ENCODE peak calls at places on chromosomes 6 and 20, in ten cellular contexts. One of them, this sample, is unnamed.
A peak's percentile ranks its signal among the peaks of the same experiment; 100 is the strongest.

GRCh38 chr20:62171245-62171644 is 11.6 kb upstream of the MTG2 start:
- DNase-seq in stimulated activated naive CD8-positive, alpha-beta T cell treated with anti-CD3 and anti-CD28 coated beads, Interleukin-15, Interleukin-2, amounts not matched to agents 100 U/mL and 50 U/mL, for 24 hours: no peak
- DNase-seq in naive thymus-derived CD4-positive, alpha-beta T cell: no peak
- DNase-seq in HT-29: no peak
- DNase-seq in CD14-positive monocyte: no peak
- DNase-seq in CD4-positive, CD25-positive, alpha-beta regulatory T cell: no peak
- DNase-seq in activated T-cell treated with anti-CD3 and anti-CD28 coated beads for 1 hour: no peak
- DNase-seq in SW480: no peak
- DNase-seq in NCI-H2171 treated with DMSO at 0.1 percent for 48 hours: no peak
- DNase-seq in stimulated activated CD4-positive, alpha-beta T cell treated with anti-CD3 and anti-CD28 coated beads, Interleukin-4, amount 100 ng/mL, for 4 hours: no peak
- DNase-seq in this sample: no peak

GRCh38 chr6:150152891-150153876 is 10.3 kb downstream of the PPP1R14C start:
- DNase-seq in stimulated activated CD4-positive, alpha-beta T cell treated with anti-CD3 and anti-CD28 coated beads, Interleukin-4, amount 100 ng/mL, for 4 hours: no peak
- DNase-seq in CD4-positive, CD25-positive, alpha-beta regulatory T cell: no peak
- DNase-seq in HT-29: no peak
- DNase-seq in stimulated activated naive CD8-positive, alpha-beta T cell treated with anti-CD3 and anti-CD28 coated beads, Interleukin-15, Interleukin-2, amounts not matched to agents 100 U/mL and 50 U/mL, for 24 hours: no peak
- DNase-seq in NCI-H2171 treated with DMSO at 0.1 percent for 48 hours: no peak
- DNase-seq in CD14-positive monocyte: no peak
- DNase-seq in activated T-cell treated with anti-CD3 and anti-CD28 coated beads for 1 hour: no peak
- DNase-seq in SW480: no peak
- DNase-seq in naive thymus-derived CD4-positive, alpha-beta T cell: no peak
- DNase-seq in this sample: no peak

GRCh38 chr6:56595490-56596122 is 47.1 kb downstream of the DST start:
- DNase-seq in activated T-cell treated with anti-CD3 and anti-CD28 coated beads for 1 hour: peak; percentile 11
- DNase-seq in HT-29: peak; percentile 85
- DNase-seq in stimulated activated CD4-positive, alpha-beta T cell treated with anti-CD3 and anti-CD28 coated beads, Interleukin-4, amount 100 ng/mL, for 4 hours: peak; percentile 33
- DNase-seq in CD14-positive monocyte: peak; percentile 59
- DNase-seq in SW480: peak; percentile 43
- DNase-seq in stimulated activated naive CD8-positive, alpha-beta T cell treated with anti-CD3 and anti-CD28 coated beads, Interleukin-15, Interleukin-2, amounts not matched to agents 100 U/mL and 50 U/mL, for 24 hours: peak; percentile 26
- DNase-seq in NCI-H2171 treated with DMSO at 0.1 percent for 48 hours: peak; percentile 36
- DNase-seq in CD4-positive, CD25-positive, alpha-beta regulatory T cell: peak; percentile 70
- DNase-seq in naive thymus-derived CD4-positive, alpha-beta T cell: peak; percentile 37
- DNase-seq in this sample: no peak

GRCh38 chr6:53496100-53496499 is 48.8 kb downstream of the GCLC start:
- DNase-seq in stimulated activated naive CD8-positive, alpha-beta T cell treated with anti-CD3 and anti-CD28 coated beads, Interleukin-15, Interleukin-2, amounts not matched to agents 100 U/mL and 50 U/mL, for 24 hours: no peak
- DNase-seq in activated T-cell treated with anti-CD3 and anti-CD28 coated beads for 1 hour: no peak
- DNase-seq in CD4-positive, CD25-positive, alpha-beta regulatory T cell: no peak
- DNase-seq in SW480: no peak
- DNase-seq in naive thymus-derived CD4-positive, alpha-beta T cell: no peak
- DNase-seq in NCI-H2171 treated with DMSO at 0.1 percent for 48 hours: no peak
- DNase-seq in HT-29: no peak
- DNase-seq in CD14-positive monocyte: no peak
- DNase-seq in stimulated activated CD4-positive, alpha-beta T cell treated with anti-CD3 and anti-CD28 coated beads, Interleukin-4, amount 100 ng/mL, for 4 hours: no peak
- DNase-seq in this sample: no peak

GRCh38 chr20:46520976-46521579 is 7.7 kb upstream of the ZNF334 start:
- DNase-seq in stimulated activated CD4-positive, alpha-beta T cell treated with anti-CD3 and anti-CD28 coated beads, Interleukin-4, amount 100 ng/mL, for 4 hours: peak; percentile 18
- DNase-seq in naive thymus-derived CD4-positive, alpha-beta T cell: no peak
- DNase-seq in CD4-positive, CD25-positive, alpha-beta regulatory T cell: peak; percentile 55
- DNase-seq in stimulated activated naive CD8-positive, alpha-beta T cell treated with anti-CD3 and anti-CD28 coated beads, Interleukin-15, Interleukin-2, amounts not matched to agents 100 U/mL and 50 U/mL, for 24 hours: peak; percentile 43
- DNase-seq in HT-29: peak; percentile 83
- DNase-seq in activated T-cell treated with anti-CD3 and anti-CD28 coated beads for 1 hour: peak; percentile 7
- DNase-seq in SW480: peak; percentile 73
- DNase-seq in NCI-H2171 treated with DMSO at 0.1 percent for 48 hours: peak; percentile 74
- DNase-seq in CD14-positive monocyte: peak; percentile 53
- DNase-seq in this sample: peak; percentile 24

GRCh38 chr6:51268666-51269065 is 450.0 kb downstream of the TFAP2B start:
- DNase-seq in stimulated activated naive CD8-positive, alpha-beta T cell treated with anti-CD3 and anti-CD28 coated beads, Interleukin-15, Interleukin-2, amounts not matched to agents 100 U/mL and 50 U/mL, for 24 hours: no peak
- DNase-seq in CD14-positive monocyte: no peak
- DNase-seq in stimulated activated CD4-positive, alpha-beta T cell treated with anti-CD3 and anti-CD28 coated beads, Interleukin-4, amount 100 ng/mL, for 4 hours: no peak
- DNase-seq in naive thymus-derived CD4-positive, alpha-beta T cell: no peak
- DNase-seq in CD4-positive, CD25-positive, alpha-beta regulatory T cell: no peak
- DNase-seq in SW480: no peak
- DNase-seq in activated T-cell treated with anti-CD3 and anti-CD28 coated beads for 1 hour: no peak
- DNase-seq in NCI-H2171 treated with DMSO at 0.1 percent for 48 hours: no peak
- DNase-seq in HT-29: no peak
- DNase-seq in this sample: no peak

GRCh38 chr20:57651977-57652864 is 32.0 kb upstream of the ZBP1 start:
- DNase-seq in naive thymus-derived CD4-positive, alpha-beta T cell: no peak
- DNase-seq in NCI-H2171 treated with DMSO at 0.1 percent for 48 hours: peak; percentile 88
- DNase-seq in stimulated activated naive CD8-positive, alpha-beta T cell treated with anti-CD3 and anti-CD28 coated beads, Interleukin-15, Interleukin-2, amounts not matched to agents 100 U/mL and 50 U/mL, for 24 hours: no peak
- DNase-seq in HT-29: no peak
- DNase-seq in CD4-positive, CD25-positive, alpha-beta regulatory T cell: no peak
- DNase-seq in CD14-positive monocyte: no peak
- DNase-seq in stimulated activated CD4-positive, alpha-beta T cell treated with anti-CD3 and anti-CD28 coated beads, Interleukin-4, amount 100 ng/mL, for 4 hours: no peak
- DNase-seq in SW480: no peak
- DNase-seq in activated T-cell treated with anti-CD3 and anti-CD28 coated beads for 1 hour: no peak
- DNase-seq in this sample: no peak

GRCh38 chr20:5680227-5680626 is 70.0 kb upstream of the SHLD1 start:
- DNase-seq in naive thymus-derived CD4-positive, alpha-beta T cell: no peak
- DNase-seq in SW480: no peak
- DNase-seq in activated T-cell treated with anti-CD3 and anti-CD28 coated beads for 1 hour: no peak
- DNase-seq in HT-29: no peak
- DNase-seq in stimulated activated naive CD8-positive, alpha-beta T cell treated with anti-CD3 and anti-CD28 coated beads, Interleukin-15, Interleukin-2, amounts not matched to agents 100 U/mL and 50 U/mL, for 24 hours: no peak
- DNase-seq in CD14-positive monocyte: no peak
- DNase-seq in stimulated activated CD4-positive, alpha-beta T cell treated with anti-CD3 and anti-CD28 coated beads, Interleukin-4, amount 100 ng/mL, for 4 hours: no peak
- DNase-seq in NCI-H2171 treated with DMSO at 0.1 percent for 48 hours: no peak
- DNase-seq in CD4-positive, CD25-positive, alpha-beta regulatory T cell: no peak
- DNase-seq in this sample: no peak

GRCh38 chr6:43334466-43335095 is 26.0 kb upstream of the CRIP3 start:
- DNase-seq in stimulated activated naive CD8-positive, alpha-beta T cell treated with anti-CD3 and anti-CD28 coated beads, Interleukin-15, Interleukin-2, amounts not matched to agents 100 U/mL and 50 U/mL, for 24 hours: no peak
- DNase-seq in activated T-cell treated with anti-CD3 and anti-CD28 coated beads for 1 hour: no peak
- DNase-seq in HT-29: peak; percentile 82
- DNase-seq in CD4-positive, CD25-positive, alpha-beta regulatory T cell: peak; percentile 18
- DNase-seq in SW480: peak; percentile 45
- DNase-seq in naive thymus-derived CD4-positive, alpha-beta T cell: no peak
- DNase-seq in CD14-positive monocyte: no peak
- DNase-seq in NCI-H2171 treated with DMSO at 0.1 percent for 48 hours: peak; percentile 74
- DNase-seq in stimulated activated CD4-positive, alpha-beta T cell treated with anti-CD3 and anti-CD28 coated beads, Interleukin-4, amount 100 ng/mL, for 4 hours: no peak
- DNase-seq in this sample: no peak

GRCh38 chr6:142871910-142872331 is 73.1 kb downstream of the HIVEP2 start:
- DNase-seq in CD4-positive, CD25-positive, alpha-beta regulatory T cell: peak; percentile 78
- DNase-seq in naive thymus-derived CD4-positive, alpha-beta T cell: peak; percentile 42
- DNase-seq in NCI-H2171 treated with DMSO at 0.1 percent for 48 hours: no peak
- DNase-seq in SW480: peak; percentile 69
- DNase-seq in stimulated activated naive CD8-positive, alpha-beta T cell treated with anti-CD3 and anti-CD28 coated beads, Interleukin-15, Interleukin-2, amounts not matched to agents 100 U/mL and 50 U/mL, for 24 hours: peak; percentile 53
- DNase-seq in CD14-positive monocyte: peak; percentile 59
- DNase-seq in stimulated activated CD4-positive, alpha-beta T cell treated with anti-CD3 and anti-CD28 coated beads, Interleukin-4, amount 100 ng/mL, for 4 hours: no peak
- DNase-seq in HT-29: peak; percentile 87
- DNase-seq in activated T-cell treated with anti-CD3 and anti-CD28 coated beads for 1 hour: no peak
- DNase-seq in this sample: no peak

GRCh38 chr6:111427341-111428116 is 55.5 kb downstream of the REV3L start:
- DNase-seq in activated T-cell treated with anti-CD3 and anti-CD28 coated beads for 1 hour: no peak
- DNase-seq in stimulated activated CD4-positive, alpha-beta T cell treated with anti-CD3 and anti-CD28 coated beads, Interleukin-4, amount 100 ng/mL, for 4 hours: no peak
- DNase-seq in CD14-positive monocyte: peak; percentile 52
- DNase-seq in HT-29: peak; percentile 12
- DNase-seq in naive thymus-derived CD4-positive, alpha-beta T cell: no peak
- DNase-seq in stimulated activated naive CD8-positive, alpha-beta T cell treated with anti-CD3 and anti-CD28 coated beads, Interleukin-15, Interleukin-2, amounts not matched to agents 100 U/mL and 50 U/mL, for 24 hours: peak; percentile 14
- DNase-seq in NCI-H2171 treated with DMSO at 0.1 percent for 48 hours: no peak
- DNase-seq in CD4-positive, CD25-positive, alpha-beta regulatory T cell: peak; percentile 60
- DNase-seq in SW480: peak; percentile 57
- DNase-seq in this sample: no peak

GRCh38 chr20:50588034-50588736 is 78.0 kb downstream of the PTPN1 start:
- DNase-seq in stimulated activated naive CD8-positive, alpha-beta T cell treated with anti-CD3 and anti-CD28 coated beads, Interleukin-15, Interleukin-2, amounts not matched to agents 100 U/mL and 50 U/mL, for 24 hours: peak; percentile 88
- DNase-seq in SW480: peak; percentile 64
- DNase-seq in stimulated activated CD4-positive, alpha-beta T cell treated with anti-CD3 and anti-CD28 coated beads, Interleukin-4, amount 100 ng/mL, for 4 hours: peak; percentile 75
- DNase-seq in CD4-positive, CD25-positive, alpha-beta regulatory T cell: peak; percentile 60
- DNase-seq in NCI-H2171 treated with DMSO at 0.1 percent for 48 hours: peak; percentile 49
- DNase-seq in CD14-positive monocyte: peak; percentile 63
- DNase-seq in activated T-cell treated with anti-CD3 and anti-CD28 coated beads for 1 hour: peak; percentile 68
- DNase-seq in HT-29: peak; percentile 96
- DNase-seq in naive thymus-derived CD4-positive, alpha-beta T cell: peak; percentile 75
- DNase-seq in this sample: peak; percentile 71

GRCh38 chr6:134415194-134415593 is 97.3 kb upstream of the SGK1 start:
- DNase-seq in naive thymus-derived CD4-positive, alpha-beta T cell: no peak
- DNase-seq in NCI-H2171 treated with DMSO at 0.1 percent for 48 hours: no peak
- DNase-seq in HT-29: no peak
- DNase-seq in stimulated activated naive CD8-positive, alpha-beta T cell treated with anti-CD3 and anti-CD28 coated beads, Interleukin-15, Interleukin-2, amounts not matched to agents 100 U/mL and 50 U/mL, for 24 hours: no peak
- DNase-seq in activated T-cell treated with anti-CD3 and anti-CD28 coated beads for 1 hour: no peak
- DNase-seq in CD4-positive, CD25-positive, alpha-beta regulatory T cell: no peak
- DNase-seq in stimulated activated CD4-positive, alpha-beta T cell treated with anti-CD3 and anti-CD28 coated beads, Interleukin-4, amount 100 ng/mL, for 4 hours: no peak
- DNase-seq in SW480: no peak
- DNase-seq in CD14-positive monocyte: no peak
- DNase-seq in this sample: no peak

GRCh38 chr20:1830240-1830639 is 65.0 kb upstream of the SIRPA start:
- DNase-seq in stimulated activated naive CD8-positive, alpha-beta T cell treated with anti-CD3 and anti-CD28 coated beads, Interleukin-15, Interleukin-2, amounts not matched to agents 100 U/mL and 50 U/mL, for 24 hours: no peak
- DNase-seq in CD14-positive monocyte: no peak
- DNase-seq in HT-29: no peak
- DNase-seq in SW480: peak; percentile 21
- DNase-seq in stimulated activated CD4-positive, alpha-beta T cell treated with anti-CD3 and anti-CD28 coated beads, Interleukin-4, amount 100 ng/mL, for 4 hours: no peak
- DNase-seq in activated T-cell treated with anti-CD3 and anti-CD28 coated beads for 1 hour: no peak
- DNase-seq in NCI-H2171 treated with DMSO at 0.1 percent for 48 hours: no peak
- DNase-seq in naive thymus-derived CD4-positive, alpha-beta T cell: no peak
- DNase-seq in CD4-positive, CD25-positive, alpha-beta regulatory T cell: no peak
- DNase-seq in this sample: no peak

GRCh38 chr6:234706-235372 is 57.4 kb upstream of the DUSP22 start:
- DNase-seq in stimulated activated naive CD8-positive, alpha-beta T cell treated with anti-CD3 and anti-CD28 coated beads, Interleukin-15, Interleukin-2, amounts not matched to agents 100 U/mL and 50 U/mL, for 24 hours: no peak
- DNase-seq in CD4-positive, CD25-positive, alpha-beta regulatory T cell: no peak
- DNase-seq in HT-29: no peak
- DNase-seq in SW480: no peak
- DNase-seq in activated T-cell treated with anti-CD3 and anti-CD28 coated beads for 1 hour: no peak
- DNase-seq in naive thymus-derived CD4-positive, alpha-beta T cell: no peak
- DNase-seq in CD14-positive monocyte: no peak
- DNase-seq in stimulated activated CD4-positive, alpha-beta T cell treated with anti-CD3 and anti-CD28 coated beads, Interleukin-4, amount 100 ng/mL, for 4 hours: no peak
- DNase-seq in NCI-H2171 treated with DMSO at 0.1 percent for 48 hours: no peak
- DNase-seq in this sample: no peak

GRCh38 chr6:133131621-133132020 is 109.5 kb upstream of the EYA4 start:
- DNase-seq in SW480: no peak
- DNase-seq in HT-29: no peak
- DNase-seq in CD14-positive monocyte: no peak
- DNase-seq in CD4-positive, CD25-positive, alpha-beta regulatory T cell: no peak
- DNase-seq in activated T-cell treated with anti-CD3 and anti-CD28 coated beads for 1 hour: no peak
- DNase-seq in stimulated activated CD4-positive, alpha-beta T cell treated with anti-CD3 and anti-CD28 coated beads, Interleukin-4, amount 100 ng/mL, for 4 hours: no peak
- DNase-seq in NCI-H2171 treated with DMSO at 0.1 percent for 48 hours: no peak
- DNase-seq in stimulated activated naive CD8-positive, alpha-beta T cell treated with anti-CD3 and anti-CD28 coated beads, Interleukin-15, Interleukin-2, amounts not matched to agents 100 U/mL and 50 U/mL, for 24 hours: no peak
- DNase-seq in naive thymus-derived CD4-positive, alpha-beta T cell: no peak
- DNase-seq in this sample: no peak

GRCh38 chr6:9507136-9507895 is 907.6 kb downstream of the TFAP2A start:
- DNase-seq in naive thymus-derived CD4-positive, alpha-beta T cell: no peak
- DNase-seq in SW480: no peak
- DNase-seq in CD14-positive monocyte: no peak
- DNase-seq in HT-29: no peak
- DNase-seq in activated T-cell treated with anti-CD3 and anti-CD28 coated beads for 1 hour: no peak
- DNase-seq in stimulated activated naive CD8-positive, alpha-beta T cell treated with anti-CD3 and anti-CD28 coated beads, Interleukin-15, Interleukin-2, amounts not matched to agents 100 U/mL and 50 U/mL, for 24 hours: no peak
- DNase-seq in CD4-positive, CD25-positive, alpha-beta regulatory T cell: no peak
- DNase-seq in NCI-H2171 treated with DMSO at 0.1 percent for 48 hours: no peak
- DNase-seq in stimulated activated CD4-positive, alpha-beta T cell treated with anti-CD3 and anti-CD28 coated beads, Interleukin-4, amount 100 ng/mL, for 4 hours: no peak
- DNase-seq in this sample: no peak

GRCh38 chr20:39117486-39117885 is 155.3 kb downstream of the DHX35 start:
- DNase-seq in SW480: peak; percentile 94
- DNase-seq in NCI-H2171 treated with DMSO at 0.1 percent for 48 hours: no peak
- DNase-seq in stimulated activated CD4-positive, alpha-beta T cell treated with anti-CD3 and anti-CD28 coated beads, Interleukin-4, amount 100 ng/mL, for 4 hours: no peak
- DNase-seq in HT-29: peak; percentile 52
- DNase-seq in activated T-cell treated with anti-CD3 and anti-CD28 coated beads for 1 hour: no peak
- DNase-seq in CD14-positive monocyte: no peak
- DNase-seq in stimulated activated naive CD8-positive, alpha-beta T cell treated with anti-CD3 and anti-CD28 coated beads, Interleukin-15, Interleukin-2, amounts not matched to agents 100 U/mL and 50 U/mL, for 24 hours: no peak
- DNase-seq in CD4-positive, CD25-positive, alpha-beta regulatory T cell: no peak
- DNase-seq in naive thymus-derived CD4-positive, alpha-beta T cell: no peak
- DNase-seq in this sample: no peak

GRCh38 chr6:11972806-11973205 is 39.3 kb upstream of the HIVEP1 start:
- DNase-seq in CD4-positive, CD25-positive, alpha-beta regulatory T cell: no peak
- DNase-seq in SW480: no peak
- DNase-seq in stimulated activated naive CD8-positive, alpha-beta T cell treated with anti-CD3 and anti-CD28 coated beads, Interleukin-15, Interleukin-2, amounts not matched to agents 100 U/mL and 50 U/mL, for 24 hours: no peak
- DNase-seq in NCI-H2171 treated with DMSO at 0.1 percent for 48 hours: no peak
- DNase-seq in HT-29: no peak
- DNase-seq in stimulated activated CD4-positive, alpha-beta T cell treated with anti-CD3 and anti-CD28 coated beads, Interleukin-4, amount 100 ng/mL, for 4 hours: no peak
- DNase-seq in CD14-positive monocyte: no peak
- DNase-seq in naive thymus-derived CD4-positive, alpha-beta T cell: no peak
- DNase-seq in activated T-cell treated with anti-CD3 and anti-CD28 coated beads for 1 hour: no peak
- DNase-seq in this sample: no peak

GRCh38 chr6:14189122-14189521 is 71.5 kb downstream of the CD83 start:
- DNase-seq in stimulated activated CD4-positive, alpha-beta T cell treated with anti-CD3 and anti-CD28 coated beads, Interleukin-4, amount 100 ng/mL, for 4 hours: no peak
- DNase-seq in naive thymus-derived CD4-positive, alpha-beta T cell: no peak
- DNase-seq in CD14-positive monocyte: no peak
- DNase-seq in HT-29: no peak
- DNase-seq in NCI-H2171 treated with DMSO at 0.1 percent for 48 hours: no peak
- DNase-seq in CD4-positive, CD25-positive, alpha-beta regulatory T cell: no peak
- DNase-seq in stimulated activated naive CD8-positive, alpha-beta T cell treated with anti-CD3 and anti-CD28 coated beads, Interleukin-15, Interleukin-2, amounts not matched to agents 100 U/mL and 50 U/mL, for 24 hours: no peak
- DNase-seq in activated T-cell treated with anti-CD3 and anti-CD28 coated beads for 1 hour: no peak
- DNase-seq in SW480: no peak
- DNase-seq in this sample: no peak

GRCh38 chr6:31940256-31940664 is 5.6 kb upstream of the CFB start:
- DNase-seq in SW480: peak; percentile 28
- DNase-seq in activated T-cell treated with anti-CD3 and anti-CD28 coated beads for 1 hour: no peak
- DNase-seq in CD14-positive monocyte: no peak
- DNase-seq in HT-29: no peak
- DNase-seq in NCI-H2171 treated with DMSO at 0.1 percent for 48 hours: peak; percentile 38
- DNase-seq in CD4-positive, CD25-positive, alpha-beta regulatory T cell: no peak
- DNase-seq in naive thymus-derived CD4-positive, alpha-beta T cell: no peak
- DNase-seq in stimulated activated CD4-positive, alpha-beta T cell treated with anti-CD3 and anti-CD28 coated beads, Interleukin-4, amount 100 ng/mL, for 4 hours: no peak
- DNase-seq in stimulated activated naive CD8-positive, alpha-beta T cell treated with anti-CD3 and anti-CD28 coated beads, Interleukin-15, Interleukin-2, amounts not matched to agents 100 U/mL and 50 U/mL, for 24 hours: no peak
- DNase-seq in this sample: no peak

GRCh38 chr6:7727150-7727950 is 1.5 kb downstream of the BMP6 start:
- DNase-seq in naive thymus-derived CD4-positive, alpha-beta T cell: no peak
- DNase-seq in HT-29: no peak
- DNase-seq in activated T-cell treated with anti-CD3 and anti-CD28 coated beads for 1 hour: no peak
- DNase-seq in CD14-positive monocyte: no peak
- DNase-seq in stimulated activated CD4-positive, alpha-beta T cell treated with anti-CD3 and anti-CD28 coated beads, Interleukin-4, amount 100 ng/mL, for 4 hours: peak; percentile 1
- DNase-seq in stimulated activated naive CD8-positive, alpha-beta T cell treated with anti-CD3 and anti-CD28 coated beads, Interleukin-15, Interleukin-2, amounts not matched to agents 100 U/mL and 50 U/mL, for 24 hours: peak; percentile 10
- DNase-seq in SW480: peak; percentile 14
- DNase-seq in NCI-H2171 treated with DMSO at 0.1 percent for 48 hours: peak; percentile 20
- DNase-seq in CD4-positive, CD25-positive, alpha-beta regulatory T cell: no peak
- DNase-seq in this sample: no peak

GRCh38 chr20:63704749-63705117 is 3.0 kb downstream of the ARFRP1 start:
- DNase-seq in stimulated activated naive CD8-positive, alpha-beta T cell treated with anti-CD3 and anti-CD28 coated beads, Interleukin-15, Interleukin-2, amounts not matched to agents 100 U/mL and 50 U/mL, for 24 hours: no peak
- DNase-seq in CD4-positive, CD25-positive, alpha-beta regulatory T cell: no peak
- DNase-seq in naive thymus-derived CD4-positive, alpha-beta T cell: no peak
- DNase-seq in CD14-positive monocyte: no peak
- DNase-seq in stimulated activated CD4-positive, alpha-beta T cell treated with anti-CD3 and anti-CD28 coated beads, Interleukin-4, amount 100 ng/mL, for 4 hours: no peak
- DNase-seq in SW480: no peak
- DNase-seq in NCI-H2171 treated with DMSO at 0.1 percent for 48 hours: no peak
- DNase-seq in HT-29: no peak
- DNase-seq in activated T-cell treated with anti-CD3 and anti-CD28 coated beads for 1 hour: no peak
- DNase-seq in this sample: no peak

GRCh38 chr20:9838378-9839295 is at the start of gene PAK5:
- DNase-seq in activated T-cell treated with anti-CD3 and anti-CD28 coated beads for 1 hour: no peak
- DNase-seq in stimulated activated naive CD8-positive, alpha-beta T cell treated with anti-CD3 and anti-CD28 coated beads, Interleukin-15, Interleukin-2, amounts not matched to agents 100 U/mL and 50 U/mL, for 24 hours: no peak
- DNase-seq in naive thymus-derived CD4-positive, alpha-beta T cell: no peak
- DNase-seq in CD14-positive monocyte: no peak
- DNase-seq in stimulated activated CD4-positive, alpha-beta T cell treated with anti-CD3 and anti-CD28 coated beads, Interleukin-4, amount 100 ng/mL, for 4 hours: no peak
- DNase-seq in CD4-positive, CD25-positive, alpha-beta regulatory T cell: no peak
- DNase-seq in NCI-H2171 treated with DMSO at 0.1 percent for 48 hours: peak; percentile 98
- DNase-seq in HT-29: no peak
- DNase-seq in SW480: no peak
- DNase-seq in this sample: no peak

GRCh38 chr6:148747145-148747492 is 289 bp downstream of the UST start:
- DNase-seq in activated T-cell treated with anti-CD3 and anti-CD28 coated beads for 1 hour: no peak
- DNase-seq in NCI-H2171 treated with DMSO at 0.1 percent for 48 hours: no peak
- DNase-seq in stimulated activated CD4-positive, alpha-beta T cell treated with anti-CD3 and anti-CD28 coated beads, Interleukin-4, amount 100 ng/mL, for 4 hours: no peak
- DNase-seq in HT-29: no peak
- DNase-seq in SW480: no peak
- DNase-seq in CD14-positive monocyte: no peak
- DNase-seq in stimulated activated naive CD8-positive, alpha-beta T cell treated with anti-CD3 and anti-CD28 coated beads, Interleukin-15, Interleukin-2, amounts not matched to agents 100 U/mL and 50 U/mL, for 24 hours: peak; percentile 44
- DNase-seq in CD4-positive, CD25-positive, alpha-beta regulatory T cell: no peak
- DNase-seq in naive thymus-derived CD4-positive, alpha-beta T cell: no peak
- DNase-seq in this sample: no peak

GRCh38 chr20:48791666-48792071 is 36.1 kb downstream of the PREX1 start:
- DNase-seq in naive thymus-derived CD4-positive, alpha-beta T cell: no peak
- DNase-seq in NCI-H2171 treated with DMSO at 0.1 percent for 48 hours: peak; percentile 43
- DNase-seq in activated T-cell treated with anti-CD3 and anti-CD28 coated beads for 1 hour: no peak
- DNase-seq in CD4-positive, CD25-positive, alpha-beta regulatory T cell: no peak
- DNase-seq in stimulated activated naive CD8-positive, alpha-beta T cell treated with anti-CD3 and anti-CD28 coated beads, Interleukin-15, Interleukin-2, amounts not matched to agents 100 U/mL and 50 U/mL, for 24 hours: no peak
- DNase-seq in HT-29: no peak
- DNase-seq in CD14-positive monocyte: peak; percentile 12
- DNase-seq in SW480: no peak
- DNase-seq in stimulated activated CD4-positive, alpha-beta T cell treated with anti-CD3 and anti-CD28 coated beads, Interleukin-4, amount 100 ng/mL, for 4 hours: no peak
- DNase-seq in this sample: no peak

GRCh38 chr6:151443449-151443848 is 8.5 kb downstream of the RMND1 start:
- DNase-seq in stimulated activated naive CD8-positive, alpha-beta T cell treated with anti-CD3 and anti-CD28 coated beads, Interleukin-15, Interleukin-2, amounts not matched to agents 100 U/mL and 50 U/mL, for 24 hours: no peak
- DNase-seq in stimulated activated CD4-positive, alpha-beta T cell treated with anti-CD3 and anti-CD28 coated beads, Interleukin-4, amount 100 ng/mL, for 4 hours: no peak
- DNase-seq in activated T-cell treated with anti-CD3 and anti-CD28 coated beads for 1 hour: no peak
- DNase-seq in naive thymus-derived CD4-positive, alpha-beta T cell: no peak
- DNase-seq in HT-29: no peak
- DNase-seq in NCI-H2171 treated with DMSO at 0.1 percent for 48 hours: no peak
- DNase-seq in SW480: no peak
- DNase-seq in CD4-positive, CD25-positive, alpha-beta regulatory T cell: no peak
- DNase-seq in CD14-positive monocyte: no peak
- DNase-seq in this sample: no peak